ENCODE peak calls at places on chromosomes 6 and 20, in six cellular contexts. C is HTR-8/SVneo; I is activated CD8-positive, alpha-beta T cell treated with anti-CD3 and anti-CD28 coated beads for 36 hours; Q is germinal center; V is mucosa of descending colon; O is hypothalamus. J is an unnamed sample.

GRCh38 chr20:25056601-25057233 is 1.2 kb downstream of the ACSS1 start:
- DNase-seq in C (no peak), I (no peak), Q (no peak), V (peak; percentile 69), O (no peak), J (no peak)

GRCh38 chr6:32179746-32180405 is 1.7 kb downstream of the RNF5 start:
- DNase-seq in C (no peak), I (no peak), Q (no peak), V (no peak), O (no peak), J (no peak)

GRCh38 chr20:37377346-37378081 is 31.6 kb downstream of the SRC start:
- DNase-seq in C (no peak), I (no peak), Q (no peak), V (no peak), O (no peak), J (peak; percentile 72)

GRCh38 chr6:42010185-42010872 is 40.0 kb upstream of the TAF8 start:
- DNase-seq in C (peak; percentile 64), I (peak; percentile 68), Q (peak; percentile 56), V (no peak), O (no peak), J (peak; percentile 21)

GRCh38 chr6:129748212-129748900 is 38.4 kb upstream of the ARHGAP18 start:
- DNase-seq in C (no peak), I (peak; percentile 78), Q (peak; percentile 46), V (no peak), O (no peak), J (peak; percentile 91)

GRCh38 chr20:32763202-32763999 is 1.2 kb downstream of the DNMT3B start:
- DNase-seq in C (no peak), I (no peak), Q (peak; percentile 64), V (no peak), O (no peak), J (no peak)

GRCh38 chr6:29652198-29652584 is 4.7 kb upstream of the MOG start:
- DNase-seq in C (no peak), I (no peak), Q (no peak), V (no peak), O (no peak), J (no peak)

GRCh38 chr20:53262294-53262840 is 290.2 kb downstream of the TSHZ2 start:
- DNase-seq in C (no peak), I (no peak), Q (no peak), V (no peak), O (no peak), J (no peak)

GRCh38 chr6:164396071-164397047 is 913.0 kb downstream of the C6orf118 start:
- DNase-seq in C (no peak), I (no peak), Q (no peak), V (no peak), O (peak; percentile 62), J (no peak)

GRCh38 chr20:15927893-15928650 is 645.2 kb downstream of the KIF16B start:
- DNase-seq in C (no peak), I (no peak), Q (no peak), V (no peak), O (no peak), J (no peak)

GRCh38 chr6:128327890-128328289 is 192.5 kb downstream of the PTPRK start:
- DNase-seq in C (no peak), I (peak; percentile 46), Q (no peak), V (peak; percentile 12), O (no peak), J (peak; percentile 66)

GRCh38 chr6:43833223-43833995 is 63.4 kb downstream of the VEGFA start:
- DNase-seq in C (no peak), I (no peak), Q (no peak), V (no peak), O (no peak), J (no peak)

GRCh38 chr6:53067307-53067706 is 2.1 kb downstream of the FBXO9 start:
- DNase-seq in C (no peak), I (no peak), Q (no peak), V (no peak), O (no peak), J (no peak)

GRCh38 chr6:143675327-143675900 is 2.4 kb upstream of the PHACTR2 start:
- DNase-seq in C (no peak), I (no peak), Q (no peak), V (no peak), O (no peak), J (no peak)

GRCh38 chr20:34443546-34443945 is 72.7 kb upstream of the DYNLRB1 start:
- DNase-seq in C (no peak), I (no peak), Q (no peak), V (no peak), O (no peak), J (no peak)

GRCh38 chr6:53124131-53124800 is 24.4 kb downstream of the GCM1 start:
- DNase-seq in C (no peak), I (no peak), Q (no peak), V (no peak), O (no peak), J (no peak)

GRCh38 chr20:1942486-1943266 is 47.5 kb downstream of the SIRPA start:
- DNase-seq in C (no peak), I (no peak), Q (no peak), V (no peak), O (no peak), J (no peak)

GRCh38 chr20:38222231-38222922 is 38.2 kb downstream of the KIAA1755 start:
- DNase-seq in C (peak; percentile 90), I (peak; percentile 75), Q (peak; percentile 79), V (no peak), O (peak; percentile 14), J (peak; percentile 59)

GRCh38 chr6:109182590-109182989 is 87.3 kb downstream of the CEP57L1 start:
- DNase-seq in C (no peak), I (no peak), Q (no peak), V (no peak), O (no peak), J (no peak)

GRCh38 chr6:107374264-107374663 is 85.1 kb downstream of the PDSS2 start:
- DNase-seq in C (no peak), I (no peak), Q (no peak), V (no peak), O (no peak), J (no peak)

GRCh38 chr20:45937765-45938164 is 3.3 kb downstream of the PCIF1 start:
- DNase-seq in C (no peak), I (no peak), Q (no peak), V (peak; percentile 3), O (no peak), J (no peak)

GRCh38 chr6:15880262-15880973 is 217.6 kb upstream of the DTNBP1 start:
- DNase-seq in C (no peak), I (no peak), Q (no peak), V (no peak), O (no peak), J (no peak)

GRCh38 chr20:63366658-63367360 is 5.7 kb upstream of the CHRNA4 start:
- DNase-seq in C (no peak), I (no peak), Q (no peak), V (no peak), O (no peak), J (no peak)

GRCh38 chr6:87901613-87902012 is 146.0 kb upstream of the SPACA1 start:
- DNase-seq in C (no peak), I (no peak), Q (no peak), V (no peak), O (no peak), J (no peak)

GRCh38 chr20:47699804-47700203 is 85.5 kb downstream of the SULF2 start:
- DNase-seq in C (no peak), I (no peak), Q (no peak), V (no peak), O (no peak), J (no peak)